ENCODE peak calls at places on chromosomes 13 and 19, in four cellular contexts. K is suprapubic skin, G is endodermal cell, H is colonic mucosa. V is an unnamed sample.
A peak's percentile ranks its signal among the peaks of the same experiment; 100 is the strongest.

GRCh38 chr19:17706750-17707181 is 12.5 kb upstream of the MAP1S start:
- DNase-seq in K (no peak), G (peak; percentile 95), H (no peak), V (peak; percentile 57)

GRCh38 chr19:50511069-50511822 is at the start of gene JOSD2:
- DNase-seq in K (peak; percentile 99), G (peak; percentile 98), H (peak; percentile 97), V (peak; percentile 99)

GRCh38 chr13:38417727-38418126 is 68.1 kb downstream of the UFM1 start:
- DNase-seq in K (no peak), G (peak; percentile 61), H (no peak), V (peak; percentile 55)

GRCh38 chr19:10699650-10700335 is 1.4 kb upstream of the QTRT1 start:
- DNase-seq in K (no peak), G (peak; percentile 84), H (peak; percentile 76), V (peak; percentile 62)

GRCh38 chr19:32599736-32600157 is 18.8 kb downstream of the PDCD5 start:
- DNase-seq in K (no peak), G (peak; percentile 55), H (peak; percentile 30), V (no peak)

GRCh38 chr13:38602261-38602660 is 84.6 kb upstream of the FREM2 start:
- DNase-seq in K (no peak), G (no peak), H (no peak), V (no peak)

GRCh38 chr13:25846227-25846984 is 205.4 kb downstream of the SHISA2 start:
- DNase-seq in K (no peak), G (no peak), H (no peak), V (no peak)

GRCh38 chr13:77026255-77026782 is 640 bp downstream of the FBXL3 start:
- DNase-seq in K (peak; percentile 92), G (peak; percentile 85), H (peak; percentile 93), V (peak; percentile 85)

GRCh38 chr13:31053896-31054295 is 107.8 kb downstream of the HSPH1 start:
- DNase-seq in K (peak; percentile 56), G (no peak), H (no peak), V (no peak)

GRCh38 chr13:32587774-32588165 is 1.5 kb downstream of the PDS5B start:
- DNase-seq in K (no peak), G (no peak), H (no peak), V (no peak)

GRCh38 chr13:108609353-108609752 is 20.1 kb upstream of the MYO16 start:
- DNase-seq in K (no peak), G (no peak), H (no peak), V (no peak)

GRCh38 chr19:51544038-51544437 is 12.6 kb upstream of the SIGLEC6 start:
- DNase-seq in K (no peak), G (no peak), H (no peak), V (no peak)

GRCh38 chr13:110540871-110541525 is 20.5 kb downstream of the RAB20 start:
- DNase-seq in K (no peak), G (peak; percentile 79), H (no peak), V (no peak)

GRCh38 chr13:58300224-58300623 is 668.7 kb downstream of the PCDH17 start:
- DNase-seq in K (no peak), G (no peak), H (no peak), V (no peak)

GRCh38 chr13:36244990-36245389 is 30.6 kb upstream of the SOHLH2 start:
- DNase-seq in K (no peak), G (no peak), H (no peak), V (no peak)

GRCh38 chr13:100532090-100532766 is 56.4 kb downstream of the GGACT start:
- DNase-seq in K (peak; percentile 74), G (peak; percentile 52), H (no peak), V (no peak)

GRCh38 chr19:49110567-49110966 is 3.6 kb upstream of the LIN7B start:
- DNase-seq in K (no peak), G (no peak), H (no peak), V (no peak)

GRCh38 chr19:54535601-54536000 is 33.0 kb downstream of the LAIR2 start:
- DNase-seq in K (no peak), G (no peak), H (no peak), V (no peak)

GRCh38 chr19:17281391-17282304 is at the start of gene ANKLE1:
- DNase-seq in K (no peak), G (peak; percentile 86), H (no peak), V (peak; percentile 73)

DNA sequence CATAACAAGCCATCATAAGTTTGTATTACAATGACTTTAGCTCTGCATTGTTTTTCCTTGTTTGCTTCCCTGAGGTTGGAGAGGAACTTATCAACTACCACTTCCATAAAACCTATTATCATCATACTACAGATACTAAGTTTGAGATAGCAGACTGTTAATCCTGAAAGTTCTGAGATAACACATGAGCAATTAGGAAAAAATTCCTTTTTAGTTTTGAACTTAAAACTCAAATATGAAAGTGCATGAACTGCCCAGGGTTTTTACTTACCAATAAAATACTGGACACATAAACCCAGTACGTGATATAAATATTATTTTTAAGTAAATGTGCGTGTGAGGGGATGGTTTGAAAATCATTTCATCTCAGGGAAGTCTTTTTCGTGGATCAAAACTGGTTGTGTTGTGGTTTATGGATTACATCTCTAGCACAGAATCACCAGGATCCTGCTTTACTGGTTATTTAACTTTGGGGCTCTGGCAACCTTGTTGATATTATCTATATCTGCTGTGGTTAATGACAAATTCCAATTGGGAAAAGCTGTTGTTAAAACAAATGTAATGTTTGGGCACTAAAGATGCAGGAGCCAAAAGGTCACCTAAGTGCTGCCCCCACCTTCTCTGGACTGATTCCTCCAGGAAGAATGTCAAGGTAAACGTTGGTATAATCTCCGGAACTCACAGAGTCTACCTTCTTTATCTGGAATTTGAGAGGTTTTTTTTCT is 12.4 kb downstream of the CDX2 start:
- DNase-seq in K (no peak), G (no peak), H (peak; percentile 31), V (peak; percentile 73)
- H3K27me3 ChIP-seq in K (peaks cover 93% of the 10 kb centered on the region), G (peaks cover 100% of the 10 kb centered on the region), H (peaks cover 13% of the 10 kb centered on the region), V (no peaks in the 10 kb centered on the region)

DNA sequence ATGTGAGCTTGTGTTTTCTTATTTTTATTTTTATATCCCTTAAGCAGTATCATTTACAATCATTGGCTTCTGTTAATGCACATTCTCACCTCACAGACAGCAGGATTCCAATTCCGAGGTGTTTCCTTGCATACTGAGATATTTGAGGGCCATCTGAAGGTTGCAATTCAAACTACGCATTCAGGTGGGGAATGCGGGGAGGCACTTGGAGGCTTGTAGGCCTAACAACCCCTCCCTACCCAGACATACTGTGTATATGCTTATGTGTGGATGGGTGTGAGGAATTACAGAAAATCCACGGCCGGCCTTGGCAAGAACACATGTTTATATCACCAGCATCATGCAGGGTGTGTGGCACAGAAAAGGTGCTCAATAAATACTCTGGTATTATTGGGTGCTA is 43.2 kb upstream of the PCDH8 start:
- DNase-seq in K (no peak), G (peak; percentile 45), H (no peak), V (no peak)
- H3K27me3 ChIP-seq in K (peaks cover 3% of the 10 kb centered on the region), G (peaks cover 77% of the 10 kb centered on the region), H (no peaks in the 10 kb centered on the region), V (peaks cover 3% of the 10 kb centered on the region)

GRCh38 chr13:42981853-42982252 is 10.2 kb downstream of the EPSTI1 start:
- DNase-seq in K (no peak), G (peak; percentile 55), H (peak; percentile 25), V (peak; percentile 82)
- H3K27me3 ChIP-seq in K (no peaks in the 10 kb centered on the region), G (no peaks in the 10 kb centered on the region), H (no peaks in the 10 kb centered on the region), V (no peaks in the 10 kb centered on the region)

GRCh38 chr19:41357746-41358145 is 4.0 kb upstream of the TGFB1 start:
- DNase-seq in K (no peak), G (no peak), H (no peak), V (no peak)
- H3K27me3 ChIP-seq in K (no peaks in the 10 kb centered on the region), G (no peaks in the 10 kb centered on the region), H (peaks cover 2% of the 10 kb centered on the region), V (no peaks in the 10 kb centered on the region)

GRCh38 chr19:2723747-2724146 is 2.6 kb upstream of the DIRAS1 start:
- DNase-seq in K (no peak), G (no peak), H (no peak), V (no peak)

GRCh38 chr19:2723345-2723715 is 2.2 kb upstream of the DIRAS1 start:
- DNase-seq in K (no peak), G (no peak), H (no peak), V (no peak)

GRCh38 chr19:2722541-2723344 is 1.6 kb upstream of the DIRAS1 start:
- DNase-seq in K (no peak), G (no peak), H (peak; percentile 32), V (no peak)

GRCh38 chr19:2726160-2726855 is 5.1 kb upstream of the DIRAS1 start:
- DNase-seq in K (no peak), G (no peak), H (no peak), V (no peak)

DNA sequence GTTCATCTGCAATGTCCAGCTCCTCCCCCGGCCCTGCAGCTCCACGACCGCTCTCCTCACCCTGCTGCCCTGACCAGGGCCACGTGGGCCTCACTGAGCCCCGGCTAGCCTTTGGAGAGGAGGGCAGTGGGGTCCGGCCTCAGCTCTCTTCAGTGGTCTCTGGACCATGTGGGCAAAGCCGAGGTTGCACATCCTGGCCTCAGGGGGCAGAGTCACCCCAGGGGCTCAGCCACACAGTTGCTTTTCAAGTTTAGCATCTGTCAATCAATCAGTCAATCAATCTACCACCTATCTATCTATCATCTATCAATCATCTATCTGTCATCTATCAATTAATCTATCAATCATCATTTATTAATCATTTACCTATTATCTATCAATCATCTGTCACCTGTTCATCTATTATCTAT is 3.0 kb upstream of the DIRAS1 start:
- DNase-seq in K (no peak), G (no peak), H (no peak), V (no peak)
- H3K27me3 ChIP-seq in K (peaks cover 56% of the 10 kb centered on the region), G (peaks cover 10% of the 10 kb centered on the region), H (peaks cover 36% of the 10 kb centered on the region), V (no peaks in the 10 kb centered on the region)

GRCh38 chr19:1780272-1780957 is 27.1 kb downstream of the ONECUT3 start:
- DNase-seq in K (no peak), G (no peak), H (no peak), V (no peak)
- H3K27me3 ChIP-seq in K (peaks cover 94% of the 10 kb centered on the region), G (peaks cover 85% of the 10 kb centered on the region), H (peaks cover 44% of the 10 kb centered on the region), V (no peaks in the 10 kb centered on the region)

GRCh38 chr13:41133951-41134350 is 1.3 kb upstream of the KBTBD6 start:
- DNase-seq in K (no peak), G (no peak), H (no peak), V (no peak)
- H3K27me3 ChIP-seq in K (no peaks in the 10 kb centered on the region), G (no peaks in the 10 kb centered on the region), H (no peaks in the 10 kb centered on the region), V (no peaks in the 10 kb centered on the region)

GRCh38 chr19:15636026-15636425 is 4.7 kb upstream of the CYP4F3 start:
- DNase-seq in K (no peak), G (no peak), H (no peak), V (no peak)
- H3K27me3 ChIP-seq in K (peaks cover 3% of the 10 kb centered on the region), G (no peaks in the 10 kb centered on the region), H (no peaks in the 10 kb centered on the region), V (no peaks in the 10 kb centered on the region)

GRCh38 chr19:1455002-1455335 is 5.0 kb downstream of the APC2 start:
- DNase-seq in K (no peak), G (no peak), H (no peak), V (no peak)

GRCh38 chr19:1456121-1456900 is 6.4 kb downstream of the APC2 start:
- DNase-seq in K (no peak), G (no peak), H (no peak), V (no peak)

GRCh38 chr19:1457892-1458291 is 8.0 kb downstream of the APC2 start:
- DNase-seq in K (no peak), G (no peak), H (no peak), V (no peak)

GRCh38 chr19:1455336-1456120 is 5.6 kb downstream of the APC2 start:
- DNase-seq in K (no peak), G (peak; percentile 98), H (peak; percentile 91), V (peak; percentile 64)

GRCh38 chr19:1457031-1457739 is 7.3 kb downstream of the APC2 start:
- DNase-seq in K (no peak), G (peak; percentile 87), H (no peak), V (no peak)
- H3K27me3 ChIP-seq in K (peaks cover 58% of the 10 kb centered on the region), G (peaks cover 46% of the 10 kb centered on the region), H (peaks cover 53% of the 10 kb centered on the region), V (no peaks in the 10 kb centered on the region)

GRCh38 chr19:22528956-22529355 is 105.2 kb upstream of the ZNF492 start:
- DNase-seq in K (no peak), G (no peak), H (no peak), V (no peak)
- H3K27me3 ChIP-seq in K (no peaks in the 10 kb centered on the region), G (no peaks in the 10 kb centered on the region), H (no peaks in the 10 kb centered on the region), V (no peaks in the 10 kb centered on the region)